ENCODE peak calls at places on chromosome 21, in six cellular contexts. C, Q, S, B, A and J are unnamed samples.

GRCh38 chr21:37631319-37632117 is 264.9 kb downstream of the DYRK1A start:
- DNase-seq in C (no peak), Q (no peak), S (no peak), B (no peak), A (no peak), J (no peak)

GRCh38 chr21:32055305-32055704 is 182.5 kb downstream of the HUNK start:
- DNase-seq in C (no peak), Q (no peak), S (no peak), B (no peak), A (no peak), J (no peak)

GRCh38 chr21:34996304-34997081 is 52.6 kb downstream of the RUNX1 start:
- DNase-seq in C (no peak), Q (no peak), S (peak), B (no peak), A (peak), J (peak)

GRCh38 chr21:27532081-27532480 is 565.2 kb upstream of the ADAMTS5 start:
- DNase-seq in C (no peak), Q (no peak), S (no peak), B (no peak), A (peak), J (peak)

GRCh38 chr21:25573409-25574206 is 33.7 kb downstream of the MRPL39 start:
- DNase-seq in C (no peak), Q (peak), S (no peak), B (no peak), A (peak), J (peak)

GRCh38 chr21:44752701-44753235 is 41.4 kb upstream of the TSPEAR start:
- DNase-seq in C (no peak), Q (peak), S (no peak), B (no peak), A (peak), J (no peak)

GRCh38 chr21:26845066-26845749 is at the start of gene ADAMTS1:
- DNase-seq in C (peak), Q (peak), S (peak), B (peak), A (peak), J (peak)

GRCh38 chr21:31597683-31598082 is 61.8 kb upstream of the SOD1 start:
- DNase-seq in C (no peak), Q (no peak), S (no peak), B (no peak), A (no peak), J (no peak)

DNA sequence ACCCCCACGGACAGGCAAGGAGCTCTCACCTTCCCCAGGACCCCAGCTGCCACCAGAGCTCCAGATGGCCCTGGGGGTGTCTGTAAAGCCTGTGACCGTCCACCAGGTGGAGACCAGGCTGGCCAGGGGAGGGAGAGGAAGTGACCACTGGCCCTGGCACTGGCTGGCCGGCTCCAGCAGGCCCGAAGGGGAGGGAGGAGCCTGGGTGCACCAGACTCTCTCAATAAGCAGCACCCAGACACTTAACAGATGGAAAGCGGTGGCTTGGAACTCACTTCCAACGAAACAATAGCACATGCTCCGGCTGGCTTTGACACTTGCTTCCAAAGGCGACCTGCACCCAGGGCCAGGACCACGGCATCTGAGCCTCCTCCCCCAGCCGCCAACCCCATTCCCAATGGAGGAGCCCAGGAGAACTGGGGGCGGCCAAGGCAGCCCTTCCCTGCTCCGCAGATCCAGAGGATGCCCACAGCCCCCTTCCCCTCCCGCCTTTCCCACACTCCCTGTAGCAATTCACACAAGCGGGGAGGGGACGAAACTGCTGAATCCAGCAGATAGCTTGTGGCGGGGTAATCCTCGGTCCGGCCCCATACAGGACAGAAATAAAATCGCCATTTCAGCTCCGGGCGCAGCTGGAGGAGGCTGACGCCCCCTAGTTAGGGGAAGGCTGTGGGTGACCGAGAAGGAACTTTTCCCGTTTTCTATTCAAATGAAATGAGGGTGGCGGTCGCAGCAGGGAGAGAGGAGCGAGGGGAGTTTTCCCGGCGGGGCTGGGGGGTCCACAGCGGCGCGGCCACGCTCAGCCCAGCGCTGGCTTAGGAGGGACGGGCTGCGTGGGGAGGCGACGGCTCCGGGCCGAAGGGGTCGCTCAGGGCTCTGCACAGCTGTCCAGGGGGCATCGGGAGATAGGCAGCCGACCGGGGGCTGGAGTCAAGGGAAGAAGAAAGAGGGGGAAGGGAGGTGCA is 612 bp upstream of the PDE9A start:
- DNase-seq in C (peak), Q (peak), S (peak), B (peak), A (peak), J (peak)
- TF ChIP-seq CTCF in C (no peak), Q (no peak), S (peak), B (peak), A (peak), J (peak)

GRCh38 chr21:38810826-38811164 is 5.1 kb downstream of the ETS2 start:
- DNase-seq in C (no peak), Q (no peak), S (no peak), B (no peak), A (no peak), J (no peak)

GRCh38 chr21:38807987-38808386 is 2.3 kb downstream of the ETS2 start:
- DNase-seq in C (no peak), Q (no peak), S (no peak), B (no peak), A (peak), J (no peak)

GRCh38 chr21:38811257-38811656 is 5.5 kb downstream of the ETS2 start:
- DNase-seq in C (no peak), Q (peak), S (no peak), B (no peak), A (peak), J (no peak)

GRCh38 chr21:38809170-38809878 is 3.6 kb downstream of the ETS2 start:
- DNase-seq in C (no peak), Q (no peak), S (no peak), B (no peak), A (no peak), J (no peak)

DNA sequence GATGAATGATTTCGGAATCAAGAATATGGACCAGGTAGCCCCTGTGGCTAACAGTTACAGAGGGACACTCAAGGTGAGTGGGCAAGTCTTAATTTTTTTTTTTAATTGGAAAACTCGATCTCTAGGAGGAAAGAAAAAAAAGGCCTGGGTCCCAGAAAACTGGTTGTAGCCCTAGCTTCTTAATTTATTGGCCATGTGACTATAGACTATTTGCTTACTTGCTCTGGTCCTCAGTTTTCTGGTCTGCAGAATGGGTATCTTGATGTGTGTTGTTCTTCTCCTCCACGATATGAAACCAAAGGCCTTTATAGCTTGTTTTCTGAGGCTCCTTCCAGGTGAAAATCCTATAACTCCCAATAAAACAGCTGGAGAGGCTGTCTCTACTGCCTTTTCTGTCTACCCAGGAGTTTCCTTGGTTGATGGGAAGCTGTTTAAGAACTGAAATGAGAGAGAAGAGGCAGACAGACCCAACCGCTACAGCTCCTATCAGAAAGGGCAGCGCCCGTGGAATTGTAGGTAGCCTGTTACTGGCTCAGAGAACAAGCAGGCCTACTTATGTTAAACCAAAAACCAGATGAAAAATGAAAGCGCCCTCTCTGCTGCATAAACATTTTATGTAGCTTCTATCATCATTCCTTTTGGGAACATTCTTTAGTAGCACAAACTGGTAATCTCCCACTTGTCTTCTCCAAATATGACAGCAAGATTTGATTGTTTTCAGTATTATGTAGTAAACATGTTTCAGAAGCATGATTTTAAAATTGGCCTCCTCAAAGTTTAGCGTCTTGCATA is 4.5 kb downstream of the ETS2 start:
- DNase-seq in C (no peak), Q (no peak), S (no peak), B (no peak), A (no peak), J (no peak)
- H3K4me3 ChIP-seq in C (peak), Q (no peak), S (peak), B (peak), A (no peak), J (peak)

GRCh38 chr21:36099000-36099399 is 29.2 kb downstream of the CBR1 start:
- DNase-seq in C (no peak), Q (no peak), S (no peak), B (no peak), A (no peak), J (no peak)
- TF ChIP-seq CTCF in C (no peak), Q (no peak), S (no peak), B (no peak), A (no peak), J (no peak)

GRCh38 chr21:45909238-45909785 is 72.3 kb upstream of the COL6A1 start:
- DNase-seq in C (no peak), Q (no peak), S (peak), B (no peak), A (no peak), J (no peak)
- H3K4me3 ChIP-seq in C (no peak), Q (no peak), S (no peak), B (no peak), A (no peak), J (no peak)